ENCODE peak calls at places on chromosome 18, in four cellular contexts. G is fibroblast of the aortic adventitia, T is aorta, O is right atrium auricular region. D is an unnamed sample.
A peak's percentile ranks its signal among the peaks of the same experiment; 100 is the strongest.

GRCh38 chr18:76460482-76460881 is 34.6 kb downstream of the ZNF516 start:
- DNase-seq in G (peak; percentile 59), T (no peak), O (peak; percentile 28), D (no peak)

GRCh38 chr18:61466736-61467135 is 133.5 kb downstream of the CDH20 start:
- DNase-seq in G (no peak), T (no peak), O (no peak), D (no peak)

GRCh38 chr18:57792741-57793629 is 10.1 kb downstream of the ATP8B1 start:
- DNase-seq in G (peak; percentile 61), T (no peak), O (no peak), D (peak; percentile 43)

GRCh38 chr18:74196220-74197119 is 48.1 kb downstream of the TIMM21 start:
- DNase-seq in G (peak; percentile 80), T (no peak), O (no peak), D (peak; percentile 63)

GRCh38 chr18:80210312-80211083 is 36.8 kb downstream of the PARD6G start:
- DNase-seq in G (no peak), T (no peak), O (peak; percentile 54), D (no peak)

GRCh38 chr18:31596081-31596872 is 4.6 kb downstream of the TTR start:
- DNase-seq in G (peak; percentile 3), T (no peak), O (no peak), D (no peak)

GRCh38 chr18:77207540-77207939 is 42.1 kb upstream of the GALR1 start:
- DNase-seq in G (peak; percentile 97), T (peak; percentile 90), O (peak; percentile 66), D (peak; percentile 73)

GRCh38 chr18:66196805-66197204 is 407.1 kb downstream of the CDH19 start:
- DNase-seq in G (no peak), T (no peak), O (no peak), D (no peak)

GRCh38 chr18:51711298-51711889 is 513.9 kb upstream of the MEX3C start:
- DNase-seq in G (no peak), T (no peak), O (no peak), D (no peak)
- H3K4me3 ChIP-seq in G (no peak overlapping the region), T (no peak overlapping the region), O (no peak overlapping the region), D (no peak overlapping the region)

GRCh38 chr18:58847383-58848071 is 17.1 kb upstream of the ZNF532 start:
- DNase-seq in G (no peak), T (no peak), O (no peak), D (peak; percentile 97)

GRCh38 chr18:58851874-58852273 is 12.8 kb upstream of the ZNF532 start:
- DNase-seq in G (no peak), T (no peak), O (no peak), D (peak; percentile 71)

GRCh38 chr18:58852629-58853028 is 12.0 kb upstream of the ZNF532 start:
- DNase-seq in G (no peak), T (no peak), O (no peak), D (no peak)

GRCh38 chr18:58848685-58849084 is 16.0 kb upstream of the ZNF532 start:
- DNase-seq in G (peak; percentile 53), T (no peak), O (no peak), D (peak; percentile 76)

GRCh38 chr18:58850784-58851469 is 13.8 kb upstream of the ZNF532 start:
- DNase-seq in G (no peak), T (no peak), O (peak; percentile 67), D (no peak)
- H3K4me3 ChIP-seq in G (no peak overlapping the region), T (no peak overlapping the region), O (no peak overlapping the region), D (no peak overlapping the region)

DNA sequence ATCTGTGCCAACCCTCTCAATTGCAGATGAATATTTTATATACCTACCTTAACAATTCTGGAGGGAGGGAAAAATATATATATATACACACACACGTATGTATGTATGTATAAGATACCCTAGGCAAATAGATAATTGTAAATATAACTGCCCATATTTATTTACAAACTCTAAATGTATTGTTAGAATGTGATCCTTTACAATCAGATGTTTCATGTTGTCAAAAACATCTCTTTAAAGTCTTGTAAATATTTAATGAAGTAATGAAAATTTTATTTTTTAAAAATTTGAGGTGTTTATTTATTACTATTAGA is 11.6 kb downstream of the ANKRD12 start:
- DNase-seq in G (no peak), T (no peak), O (no peak), D (no peak)
- H3K4me3 ChIP-seq in G (no peak overlapping the region), T (no peak overlapping the region), O (no peak overlapping the region), D (no peak overlapping the region)

DNA sequence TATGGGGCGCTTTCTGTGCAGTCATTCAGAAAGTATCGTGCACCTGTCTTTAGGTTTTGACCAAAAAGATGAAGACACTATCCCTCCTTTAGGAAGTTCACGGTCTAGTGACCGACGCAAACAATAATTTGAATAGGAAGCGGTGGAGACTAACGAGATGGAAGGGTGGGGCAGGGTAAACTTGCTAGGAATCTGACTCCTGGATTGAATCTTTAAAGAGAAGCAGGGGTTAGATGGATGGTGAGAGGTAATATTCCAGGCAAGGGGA is 636 bp upstream of the TXNL1 start:
- DNase-seq in G (no peak), T (no peak), O (no peak), D (no peak)
- H3K4me3 ChIP-seq in G (peak overlapping the region; percentile 64), T (peak overlapping the region; percentile 71), O (peak overlapping the region; percentile 70), D (peak overlapping the region; percentile 98)

D was measured in endodermal cell.